ENCODE peak calls at places on chromosomes 16 and 17, in five cellular contexts. V is activated CD4-positive, CD25-positive, alpha-beta regulatory T cell treated with anti-CD3 and anti-CD28 coated beads, Interleukin-2, amount 50 U/mL, for 16 hours; Q is left ventricle myocardium inferior; H is activated naive CD4-positive, alpha-beta T cell; C is NCI-H1048. A is an unnamed sample.
A peak's percentile ranks its signal among the peaks of the same experiment; 100 is the strongest.

GRCh38 chr16:87654826-87655225 is 52.5 kb downstream of the JPH3 start:
- DNase-seq in V (no peak), H (no peak), Q (no peak), C (no peak), A (no peak)

GRCh38 chr16:49883111-49883829 is 27.4 kb upstream of the ZNF423 start:
- DNase-seq in H (no peak), V (no peak), C (no peak), Q (no peak), A (no peak)

GRCh38 chr17:82940226-82941020 is 100.6 kb upstream of the ZNF750 start:
- DNase-seq in Q (peak; percentile 9), C (no peak), H (no peak), V (no peak), A (no peak)

GRCh38 chr16:73124665-73125064 is 76.7 kb upstream of the ZFHX3 start:
- DNase-seq in C (no peak), H (no peak), Q (no peak), V (no peak), A (no peak)

GRCh38 chr16:68590201-68590994 is 51.3 kb downstream of the ZFP90 start:
- DNase-seq in H (peak; percentile 31), V (peak; percentile 13), Q (peak; percentile 16), C (no peak), A (no peak)

GRCh38 chr17:49022391-49022941 is 25.3 kb downstream of the IGF2BP1 start:
- DNase-seq in Q (no peak), H (no peak), V (no peak), C (no peak), A (no peak)

GRCh38 chr16:69937465-69937951 is 13.6 kb upstream of the CLEC18A start:
- DNase-seq in C (no peak), Q (no peak), V (no peak), H (no peak), A (no peak)

GRCh38 chr16:67936124-67936875 is at the start of gene PSMB10:
- DNase-seq in V (no peak), C (no peak), H (peak; percentile 48), Q (peak; percentile 57), A (no peak)

GRCh38 chr16:67264277-67264676 is 15.1 kb upstream of the PLEKHG4 start:
- DNase-seq in V (no peak), H (no peak), C (no peak), Q (no peak), A (no peak)

GRCh38 chr16:67163903-67164558 is 514 bp upstream of the HSF4 start:
- DNase-seq in H (no peak), Q (no peak), C (no peak), V (no peak), A (peak; percentile 44)

GRCh38 chr17:68195667-68196393 is 52.0 kb upstream of the AMZ2 start:
- DNase-seq in V (no peak), Q (peak; percentile 24), H (no peak), C (no peak), A (no peak)

GRCh38 chr17:33832295-33832694 is 422.8 kb upstream of the CCL2 start:
- DNase-seq in H (no peak), Q (no peak), C (no peak), V (no peak), A (no peak)

GRCh38 chr17:49016775-49017463 is 19.7 kb downstream of the IGF2BP1 start:
- DNase-seq in Q (no peak), V (no peak), H (no peak), C (no peak), A (no peak)

GRCh38 chr17:46167826-46168569 is 25.2 kb downstream of the KANSL1 start:
- DNase-seq in V (no peak), Q (no peak), H (no peak), C (no peak), A (no peak)

GRCh38 chr16:86619263-86619935 is 41.0 kb downstream of the FOXL1 start:
- DNase-seq in Q (no peak), H (no peak), V (no peak), C (no peak), A (no peak)

GRCh38 chr16:86661715-86662114 is 83.4 kb downstream of the FOXL1 start:
- DNase-seq in H (no peak), Q (no peak), V (no peak), C (no peak), A (no peak)

GRCh38 chr16:50940275-50940854 is 198.5 kb downstream of the CYLD start:
- DNase-seq in H (no peak), V (no peak), C (no peak), Q (no peak), A (no peak)

GRCh38 chr16:30472328-30472942 is at the start of gene ITGAL:
- DNase-seq in C (no peak), H (peak; percentile 71), Q (peak; percentile 27), V (peak; percentile 69), A (no peak)

GRCh38 chr16:51757124-51757470 is 606.0 kb upstream of the SALL1 start:
- DNase-seq in C (no peak), H (no peak), V (no peak), Q (no peak), A (no peak)

GRCh38 chr17:37405955-37406634 is 541 bp downstream of the ACACA start:
- DNase-seq in C (no peak), Q (no peak), V (no peak), H (no peak), A (peak; percentile 61)

GRCh38 chr16:27374794-27375499 is 27.0 kb upstream of the IL21R start:
- DNase-seq in H (peak; percentile 31), C (peak; percentile 32), Q (peak; percentile 41), V (no peak), A (no peak)

GRCh38 chr17:5122586-5123342 is 6.9 kb downstream of the USP6 start:
- DNase-seq in Q (no peak), H (no peak), V (no peak), C (no peak), A (no peak)